ENCODE peak calls at places on chromosomes 11 and 22, in seven cellular contexts. P, J, U, K, N, A and Z are unnamed samples.

GRCh38 chr11:61487342-61488025 is 21.1 kb upstream of the LRRC10B start:
- DNase-seq in J (no peak), U (no peak), A (no peak), P (no peak), K (no peak), N (no peak), Z (no peak)

GRCh38 chr11:84437129-84438123 is 1151.3 kb upstream of the CCDC90B start:
- DNase-seq in U (peak; percentile 96), P (peak; percentile 54), A (no peak), J (peak; percentile 27), N (peak; percentile 6), K (peak; percentile 45), Z (no peak)

GRCh38 chr11:110960167-110960566 is 247.9 kb upstream of the ARHGAP20 start:
- DNase-seq in N (no peak), J (no peak), A (no peak), K (no peak), P (no peak), U (no peak), Z (no peak)

GRCh38 chr11:1672613-1673400 is 24.2 kb upstream of the KRTAP5-6 start:
- DNase-seq in N (no peak), U (peak; percentile 20), J (no peak), A (no peak), K (no peak), P (no peak), Z (no peak)

GRCh38 chr11:74566386-74566960 is 25.9 kb upstream of the POLD3 start:
- DNase-seq in U (no peak), J (peak; percentile 23), N (no peak), A (no peak), P (no peak), K (no peak), Z (no peak)

GRCh38 chr11:57546869-57547518 is 9.6 kb downstream of the SMTNL1 start:
- DNase-seq in K (peak; percentile 52), U (peak; percentile 84), A (no peak), N (no peak), P (peak; percentile 60), J (peak; percentile 47), Z (no peak)

GRCh38 chr11:74138572-74138971 is 32.2 kb downstream of the C2CD3 start:
- DNase-seq in N (no peak), J (no peak), K (peak; percentile 93), U (no peak), A (peak; percentile 92), P (peak; percentile 82), Z (no peak)

GRCh38 chr11:73859671-73860070 is 17.0 kb downstream of the COA4 start:
- DNase-seq in N (no peak), U (no peak), J (no peak), A (no peak), P (no peak), K (no peak), Z (no peak)

GRCh38 chr11:10540546-10540914 is 457 bp downstream of the RNF141 start:
- DNase-seq in P (peak; percentile 68), A (no peak), N (no peak), K (peak; percentile 52), U (no peak), J (no peak), Z (no peak)

GRCh38 chr11:120272303-120272702 is 32.4 kb downstream of the POU2F3 start:
- DNase-seq in J (no peak), A (no peak), N (no peak), P (no peak), U (no peak), K (peak; percentile 93), Z (no peak)

GRCh38 chr11:9489366-9489765 is 28.6 kb downstream of the ZNF143 start:
- DNase-seq in K (peak; percentile 5), A (no peak), N (no peak), J (no peak), P (no peak), U (no peak), Z (no peak)

GRCh38 chr11:73980001-73980960 is 2.4 kb downstream of the UCP2 start:
- DNase-seq in U (peak; percentile 41), J (no peak), A (no peak), P (no peak), N (peak; percentile 83), K (peak; percentile 57), Z (no peak)

GRCh38 chr11:68469642-68470041 is 9.1 kb downstream of the PPP6R3 start:
- DNase-seq in P (no peak), N (no peak), U (no peak), K (no peak), J (no peak), A (no peak), Z (no peak)

GRCh38 chr11:3096909-3097395 is 39.7 kb upstream of the CARS1 start:
- DNase-seq in N (no peak), J (no peak), U (no peak), A (no peak), P (no peak), K (no peak), Z (no peak)

GRCh38 chr22:27148025-27148424 is 490.6 kb downstream of the MIAT start:
- DNase-seq in U (no peak), K (no peak), A (no peak), J (no peak), N (no peak), P (no peak), Z (no peak)

GRCh38 chr11:94762208-94762607 is 5.9 kb upstream of the AMOTL1 start:
- DNase-seq in N (no peak), J (no peak), P (peak; percentile 58), K (no peak), A (no peak), U (no peak), Z (no peak)

GRCh38 chr11:69280994-69281393 is 13.0 kb upstream of the MYEOV start:
- DNase-seq in K (peak; percentile 96), A (peak; percentile 80), U (peak; percentile 57), J (no peak), P (peak; percentile 60), N (no peak), Z (no peak)

GRCh38 chr11:78860720-78861422 is 286.2 kb upstream of the NARS2 start:
- DNase-seq in U (peak; percentile 71), N (no peak), P (peak; percentile 53), K (peak; percentile 57), J (no peak), A (no peak), Z (no peak)

GRCh38 chr11:30453705-30454104 is 130.8 kb downstream of the ARL14EP start:
- DNase-seq in J (no peak), U (peak; percentile 61), P (no peak), N (no peak), A (no peak), K (no peak), Z (no peak)

GRCh38 chr22:31346733-31347250 is 646 bp upstream of the PATZ1 start:
- DNase-seq in A (no peak), P (no peak), N (peak; percentile 57), J (peak; percentile 87), K (no peak), U (no peak), Z (peak; percentile 61)

GRCh38 chr22:31347251-31348008 is 1.3 kb upstream of the PATZ1 start:
- DNase-seq in U (peak; percentile 88), P (peak; percentile 75), A (no peak), K (peak; percentile 74), N (peak; percentile 72), J (peak; percentile 69), Z (peak; percentile 55)

GRCh38 chr22:31346255-31346732 is at the start of gene PATZ1:
- DNase-seq in A (no peak), U (peak; percentile 90), K (peak; percentile 57), P (peak; percentile 87), J (peak; percentile 70), N (peak; percentile 78), Z (peak; percentile 68)

GRCh38 chr22:31344369-31345330 is 1.5 kb downstream of the PATZ1 start:
- DNase-seq in U (no peak), N (peak; percentile 64), K (peak; percentile 53), J (peak; percentile 34), A (no peak), P (no peak), Z (no peak)

GRCh38 chr22:31345331-31346254 is 553 bp downstream of the PATZ1 start:
- DNase-seq in N (peak; percentile 88), K (peak; percentile 86), J (peak; percentile 89), P (peak; percentile 90), U (peak; percentile 93), A (no peak), Z (peak; percentile 80)
- TF ChIP-seq CTCF in N (peak; percentile 81), K (peak; percentile 53), J (peak; percentile 89), P (peak; percentile 86), U (peak; percentile 89), A (peak; percentile 72), Z (peak; percentile 90)

DNA sequence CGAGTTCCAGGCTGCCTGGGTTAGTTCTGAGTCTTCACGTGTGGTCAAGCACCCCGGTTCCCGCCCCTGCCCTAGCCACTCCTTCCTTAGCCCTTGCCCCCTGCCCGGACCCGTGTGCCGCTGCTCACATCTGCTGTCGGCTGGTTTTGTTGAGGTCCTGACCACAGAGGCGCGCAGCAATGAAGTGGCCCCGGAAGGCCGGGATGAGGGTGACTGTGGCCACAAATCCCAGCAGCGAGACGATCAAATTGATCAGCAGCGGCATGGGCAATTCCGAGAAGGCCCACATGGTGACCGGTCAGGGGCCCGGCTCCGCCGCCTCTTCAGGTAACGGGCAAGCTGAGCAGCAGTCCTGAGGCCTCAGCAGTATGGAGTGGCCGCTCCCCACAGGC is 290 bp downstream of the DPAGT1 start:
- DNase-seq in N (peak; percentile 44), K (no peak), J (no peak), P (no peak), A (no peak), U (no peak), Z (no peak)
- TF ChIP-seq CTCF in N (no peak), K (no peak), J (no peak), P (no peak), A (no peak), U (peak; percentile 46), Z (peak; percentile 32)

GRCh38 chr11:60118333-60118732 is 29.9 kb downstream of the MS4A2 start:
- DNase-seq in J (no peak), A (no peak), P (no peak), U (no peak), N (no peak), K (peak; percentile 23), Z (no peak)
- TF ChIP-seq CTCF in J (no peak), A (peak; percentile 48), P (no peak), U (peak; percentile 48), N (no peak), K (peak; percentile 18), Z (no peak)

GRCh38 chr11:123434911-123435310 is 4.8 kb downstream of the GRAMD1B start:
- DNase-seq in U (peak; percentile 90), N (no peak), J (no peak), A (no peak), P (no peak), K (no peak), Z (no peak)

GRCh38 chr11:123437236-123437979 is 7.3 kb downstream of the GRAMD1B start:
- DNase-seq in P (no peak), U (no peak), K (no peak), J (no peak), N (no peak), A (no peak), Z (no peak)

GRCh38 chr11:123430736-123431356 is 777 bp downstream of the GRAMD1B start:
- DNase-seq in P (no peak), J (peak; percentile 49), K (peak; percentile 21), A (no peak), N (peak; percentile 72), U (peak; percentile 88), Z (peak; percentile 32)

GRCh38 chr11:123431619-123432018 is 1.6 kb downstream of the GRAMD1B start:
- DNase-seq in P (no peak), K (peak; percentile 39), N (no peak), A (no peak), J (no peak), U (peak; percentile 61), Z (no peak)

DNA sequence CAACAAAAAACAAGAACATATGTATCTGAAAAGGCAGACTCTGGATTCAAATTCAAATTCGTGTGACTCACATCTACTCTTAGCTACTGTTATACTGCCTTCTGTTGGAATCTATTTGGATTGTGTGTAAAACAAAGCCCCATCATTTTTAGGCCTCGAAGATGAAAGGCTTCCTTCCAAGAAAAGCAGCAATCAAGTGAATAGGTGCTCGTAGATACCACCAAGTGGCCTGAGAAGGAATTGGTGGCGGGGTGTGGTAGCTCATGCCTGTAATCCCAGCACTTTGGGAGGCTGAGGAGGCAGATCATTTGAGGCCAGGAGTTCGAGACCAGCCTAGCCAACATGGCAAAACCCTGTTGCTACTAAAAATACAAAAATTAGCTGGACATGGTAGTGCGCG is 4.2 kb downstream of the GRAMD1B start:
- DNase-seq in N (peak; percentile 17), A (no peak), P (peak; percentile 42), J (peak; percentile 39), U (peak; percentile 82), K (peak; percentile 15), Z (no peak)
- TF ChIP-seq CTCF in N (peak; percentile 21), A (peak; percentile 25), P (peak; percentile 46), J (no peak), U (peak; percentile 66), K (peak; percentile 24), Z (peak; percentile 42)